ENCODE peak calls at places on chromosome 16, in six cellular contexts. W, A, Z, S, F and R are unnamed samples.

GRCh38 chr16:73058221-73058615 is 10.3 kb upstream of the ZFHX3 start:
- DNase-seq in W (no peak), A (no peak), Z (no peak), S (peak; percentile 62), F (no peak), R (no peak)

GRCh38 chr16:1193143-1193824 is 31.8 kb downstream of the TPSG1 start:
- DNase-seq in W (no peak), A (no peak), Z (peak; percentile 19), S (no peak), F (peak; percentile 53), R (no peak)

GRCh38 chr16:8674413-8675022 is at the start of gene ABAT:
- DNase-seq in W (peak; percentile 94), A (peak; percentile 73), Z (peak; percentile 91), S (peak; percentile 91), F (peak; percentile 37), R (peak; percentile 74)

GRCh38 chr16:48003226-48003907 is 152.4 kb downstream of the ABCC12 start:
- DNase-seq in W (peak; percentile 38), A (no peak), Z (no peak), S (peak; percentile 58), F (no peak), R (no peak)

GRCh38 chr16:4070936-4071335 is 45.3 kb downstream of the ADCY9 start:
- DNase-seq in W (no peak), A (no peak), Z (no peak), S (no peak), F (no peak), R (no peak)

GRCh38 chr16:51591480-51591879 is 440.4 kb upstream of the SALL1 start:
- DNase-seq in W (no peak), A (no peak), Z (no peak), S (no peak), F (no peak), R (no peak)

GRCh38 chr16:735982-736453 is 4.8 kb downstream of the CIAO3 start:
- DNase-seq in W (no peak), A (no peak), Z (no peak), S (no peak), F (no peak), R (no peak)

GRCh38 chr16:1347286-1347855 is 4.3 kb downstream of the TSR3 start:
- DNase-seq in W (no peak), A (no peak), Z (no peak), S (no peak), F (no peak), R (no peak)

GRCh38 chr16:12896562-12896961 is 4.8 kb upstream of the SHISA9 start:
- DNase-seq in W (peak; percentile 75), A (peak; percentile 50), Z (peak; percentile 74), S (peak; percentile 90), F (peak; percentile 32), R (peak; percentile 40)

GRCh38 chr16:3292604-3293003 is 9.3 kb downstream of the ZNF263 start:
- DNase-seq in W (no peak), A (peak; percentile 20), Z (no peak), S (no peak), F (no peak), R (no peak)

GRCh38 chr16:48136547-48137360 is 19.0 kb downstream of the ABCC12 start:
- DNase-seq in W (no peak), A (no peak), Z (no peak), S (no peak), F (no peak), R (no peak)

GRCh38 chr16:6573577-6573976 is 759.1 kb upstream of the RBFOX1 start:
- DNase-seq in W (peak; percentile 79), A (no peak), Z (peak; percentile 2), S (peak; percentile 68), F (no peak), R (no peak)

GRCh38 chr16:20866161-20866772 is 33.9 kb downstream of the DCUN1D3 start:
- DNase-seq in W (peak; percentile 78), A (peak; percentile 70), Z (peak; percentile 55), S (no peak), F (peak; percentile 78), R (peak; percentile 70)

GRCh38 chr16:73268311-73268997 is 220.5 kb upstream of the ZFHX3 start:
- DNase-seq in W (peak; percentile 72), A (no peak), Z (peak; percentile 12), S (peak; percentile 73), F (no peak), R (no peak)

GRCh38 chr16:4521971-4522623 is 16.5 kb downstream of the CDIP1 start:
- DNase-seq in W (peak; percentile 54), A (no peak), Z (no peak), S (peak; percentile 68), F (no peak), R (no peak)

GRCh38 chr16:10988164-10988803 is 43.9 kb downstream of the CLEC16A start:
- DNase-seq in W (peak; percentile 35), A (peak; percentile 6), Z (no peak), S (peak; percentile 57), F (no peak), R (peak; percentile 33)

GRCh38 chr16:11095935-11096334 is 151.6 kb downstream of the CLEC16A start:
- DNase-seq in W (no peak), A (no peak), Z (no peak), S (no peak), F (no peak), R (no peak)

GRCh38 chr16:19559242-19559910 is 3.9 kb downstream of the VPS35L start:
- DNase-seq in W (peak; percentile 71), A (peak; percentile 74), Z (peak; percentile 58), S (peak; percentile 85), F (peak; percentile 51), R (no peak)

GRCh38 chr16:3716831-3717234 is 491 bp downstream of the TRAP1 start:
- DNase-seq in W (peak; percentile 63), A (peak; percentile 20), Z (no peak), S (peak; percentile 60), F (no peak), R (peak; percentile 41)

GRCh38 chr16:27824786-27825185 is 238.7 kb downstream of the GSG1L start:
- DNase-seq in W (no peak), A (no peak), Z (no peak), S (no peak), F (no peak), R (no peak)

GRCh38 chr16:84844049-84844350 is 24.2 kb downstream of the CRISPLD2 start:
- DNase-seq in W (no peak), A (no peak), Z (no peak), S (no peak), F (no peak), R (no peak)

GRCh38 chr16:23704772-23705516 is 8.1 kb downstream of the ERN2 start:
- DNase-seq in W (no peak), A (no peak), Z (no peak), S (no peak), F (no peak), R (no peak)

GRCh38 chr16:3439637-3440036 is 3.7 kb downstream of the ZNF597 start:
- DNase-seq in W (no peak), A (no peak), Z (no peak), S (no peak), F (no peak), R (no peak)

GRCh38 chr16:48384305-48384981 is 770 bp downstream of the SIAH1 start:
- DNase-seq in W (peak; percentile 91), A (peak; percentile 24), Z (peak; percentile 41), S (peak; percentile 66), F (no peak), R (no peak)

GRCh38 chr16:78791011-78791410 is 691.6 kb downstream of the WWOX start:
- DNase-seq in W (no peak), A (no peak), Z (no peak), S (no peak), F (no peak), R (no peak)

GRCh38 chr16:19085679-19086200 is 18.3 kb downstream of the COQ7 start:
- DNase-seq in W (no peak), A (no peak), Z (no peak), S (no peak), F (no peak), R (no peak)

GRCh38 chr16:8892101-8892575 is 10.0 kb downstream of the LITAFD start:
- DNase-seq in W (no peak), A (no peak), Z (no peak), S (no peak), F (no peak), R (no peak)

GRCh38 chr16:53843084-53843483 is 139.1 kb downstream of the FTO start:
- DNase-seq in W (no peak), A (no peak), Z (no peak), S (no peak), F (no peak), R (no peak)

GRCh38 chr16:15597822-15598647 is 44.9 kb downstream of the MARF1 start:
- DNase-seq in W (no peak), A (no peak), Z (no peak), S (no peak), F (no peak), R (no peak)

GRCh38 chr16:85436636-85437160 is 176.4 kb upstream of the GSE1 start:
- DNase-seq in W (peak; percentile 71), A (no peak), Z (no peak), S (peak; percentile 88), F (no peak), R (no peak)

GRCh38 chr16:14309001-14309886 is 238.1 kb downstream of the MRTFB start:
- DNase-seq in W (peak; percentile 42), A (peak; percentile 85), Z (no peak), S (peak; percentile 90), F (no peak), R (peak; percentile 95)

GRCh38 chr16:9092963-9093477 is 1.6 kb downstream of the HAPSTR1 start:
- DNase-seq in W (peak; percentile 54), A (no peak), Z (no peak), S (peak; percentile 62), F (no peak), R (peak; percentile 39)

GRCh38 chr16:14497245-14498082 is 132.6 kb downstream of the PARN start:
- DNase-seq in W (peak; percentile 28), A (no peak), Z (peak; percentile 81), S (no peak), F (no peak), R (no peak)

GRCh38 chr16:49695782-49696413 is 160.0 kb downstream of the ZNF423 start:
- DNase-seq in W (no peak), A (no peak), Z (no peak), S (no peak), F (no peak), R (no peak)
- H3K4me2 ChIP-seq in W (peak overlapping the region; percentile 74), A (no peak overlapping the region), Z (no peak overlapping the region), S (peak overlapping the region; percentile 60), F (no peak overlapping the region), R (no peak overlapping the region)

GRCh38 chr16:75319513-75320401 is 68.3 kb upstream of the BCAR1 start:
- DNase-seq in W (no peak), A (peak; percentile 45), Z (no peak), S (no peak), F (no peak), R (no peak)
- H3K4me3 ChIP-seq in W (no peak overlapping the region), A (no peak overlapping the region), Z (no peak overlapping the region), S (no peak overlapping the region), F (no peak overlapping the region), R (no peak overlapping the region)

GRCh38 chr16:31528726-31529397 is 1.2 kb downstream of the AHSP start:
- DNase-seq in W (no peak), A (no peak), Z (no peak), S (peak; percentile 70), F (no peak), R (no peak)
- TF ChIP-seq EZH2 in W (no peak), A (no peak), Z (no peak), S (peak; percentile 53), F (no peak), R (no peak)

GRCh38 chr16:30349695-30350094 is 5.4 kb downstream of the CD2BP2 start:
- DNase-seq in W (no peak), A (no peak), Z (no peak), S (no peak), F (no peak), R (no peak)
- H3K4me2 ChIP-seq in W (no peak overlapping the region), A (no peak overlapping the region), Z (no peak overlapping the region), S (no peak overlapping the region), F (no peak overlapping the region), R (no peak overlapping the region)